ENCODE peak calls at places on chromosomes 16 and 17, in eight cellular contexts. B, S, A, F, Y, E, P and J are unnamed samples.

GRCh38 chr16:51880776-51881175 is 666.2 kb downstream of the TOX3 start:
- DNase-seq in B (no peak), S (no peak), A (no peak), F (no peak), Y (peak), E (no peak), P (peak), J (no peak)

GRCh38 chr17:81939881-81940385 is 2.8 kb upstream of the PYCR1 start:
- DNase-seq in B (no peak), S (peak), A (no peak), F (peak), Y (no peak), E (no peak), P (peak), J (peak)

GRCh38 chr16:52451971-52452421 is 94.9 kb downstream of the TOX3 start:
- DNase-seq in B (no peak), S (no peak), A (no peak), F (no peak), Y (no peak), E (no peak), P (no peak), J (no peak)

GRCh38 chr17:6035801-6036394 is 34.3 kb upstream of the WSCD1 start:
- DNase-seq in B (no peak), S (no peak), A (no peak), F (no peak), Y (no peak), E (no peak), P (no peak), J (no peak)

GRCh38 chr17:67891481-67892119 is 66.3 kb downstream of the BPTF start:
- DNase-seq in B (no peak), S (no peak), A (no peak), F (peak), Y (no peak), E (no peak), P (peak), J (peak)

GRCh38 chr16:57536306-57537193 is at the start of gene CCDC102A:
- DNase-seq in B (no peak), S (no peak), A (peak), F (no peak), Y (no peak), E (no peak), P (peak), J (peak)

GRCh38 chr17:50088952-50089825 is 6.0 kb upstream of the PDK2 start:
- DNase-seq in B (no peak), S (no peak), A (no peak), F (no peak), Y (no peak), E (no peak), P (no peak), J (no peak)

GRCh38 chr17:76274559-76274956 is 9.4 kb downstream of the UBALD2 start:
- DNase-seq in B (no peak), S (no peak), A (no peak), F (no peak), Y (no peak), E (no peak), P (no peak), J (no peak)

GRCh38 chr16:55000595-55000994 is 69.9 kb downstream of the IRX5 start:
- DNase-seq in B (no peak), S (no peak), A (no peak), F (no peak), Y (no peak), E (no peak), P (no peak), J (no peak)

GRCh38 chr17:70100983-70101382 is 26.0 kb downstream of the KCNJ16 start:
- DNase-seq in B (no peak), S (no peak), A (no peak), F (no peak), Y (no peak), E (no peak), P (peak), J (no peak)

GRCh38 chr16:71387045-71387871 is 28.7 kb downstream of the CALB2 start:
- DNase-seq in B (no peak), S (no peak), A (no peak), F (no peak), Y (no peak), E (no peak), P (no peak), J (no peak)

GRCh38 chr17:42748906-42749798 is 4.3 kb upstream of the EZH1 start:
- DNase-seq in B (no peak), S (peak), A (no peak), F (no peak), Y (no peak), E (no peak), P (no peak), J (no peak)

GRCh38 chr17:4446326-4447051 is 12.7 kb downstream of the SPNS3 start:
- DNase-seq in B (no peak), S (no peak), A (no peak), F (no peak), Y (no peak), E (no peak), P (no peak), J (no peak)

GRCh38 chr17:62681061-62681938 is 53.8 kb downstream of the MRC2 start:
- DNase-seq in B (no peak), S (no peak), A (no peak), F (no peak), Y (no peak), E (no peak), P (no peak), J (no peak)

GRCh38 chr17:17494499-17495447 is 1.4 kb downstream of the RASD1 start:
- DNase-seq in B (no peak), S (peak), A (no peak), F (no peak), Y (no peak), E (no peak), P (peak), J (no peak)

GRCh38 chr16:84815446-84815845 is 4.3 kb upstream of the CRISPLD2 start:
- DNase-seq in B (no peak), S (no peak), A (no peak), F (no peak), Y (no peak), E (no peak), P (no peak), J (no peak)